ENCODE peak calls at places on chromosome 10, in seven cellular contexts. C is GOT3; X is NCI-H1417; U is midbrain; S is GM12865; P is naive thymus-derived CD4-positive, alpha-beta T cell; T is memory B cell. R is an unnamed sample.
A peak's percentile ranks its signal among the peaks of the same experiment; 100 is the strongest.

GRCh38 chr10:17563452-17563851 is 53.7 kb downstream of the HACD1 start:
- DNase-seq in C (no peak), X (no peak), U (no peak), S (no peak), P (no peak), T (no peak), R (no peak)

GRCh38 chr10:86064219-86064618 is 302.4 kb downstream of the GRID1 start:
- DNase-seq in C (no peak), X (no peak), U (no peak), S (no peak), P (no peak), T (no peak), R (no peak)

GRCh38 chr10:47060993-47061500 is 149.8 kb downstream of the PTPN20 start:
- DNase-seq in C (no peak), X (no peak), U (no peak), S (no peak), P (no peak), T (no peak), R (no peak)

GRCh38 chr10:61793760-61794713 is 107.5 kb upstream of the ARID5B start:
- DNase-seq in C (no peak), X (peak; percentile 6), U (no peak), S (no peak), P (no peak), T (no peak), R (peak; percentile 76)

GRCh38 chr10:130042386-130042785 is 68.2 kb downstream of the C10orf143 start:
- DNase-seq in C (no peak), X (no peak), U (no peak), S (no peak), P (no peak), T (no peak), R (no peak)

GRCh38 chr10:33376476-33376875 is 42.0 kb upstream of the NRP1 start:
- DNase-seq in C (no peak), X (no peak), U (no peak), S (no peak), P (no peak), T (no peak), R (no peak)

GRCh38 chr10:121927841-121928527 is at the start of gene ATE1:
- DNase-seq in C (peak; percentile 66), X (peak; percentile 87), U (peak; percentile 88), S (peak; percentile 92), P (peak; percentile 74), T (peak; percentile 79), R (peak; percentile 94)

GRCh38 chr10:21317902-21318301 is 207.6 kb downstream of the SKIDA1 start:
- DNase-seq in C (no peak), X (no peak), U (no peak), S (no peak), P (no peak), T (no peak), R (no peak)

GRCh38 chr10:90418869-90419652 is 438.8 kb downstream of the HTR7 start:
- DNase-seq in C (no peak), X (no peak), U (no peak), S (no peak), P (no peak), T (no peak), R (no peak)